ENCODE peak calls at places on chromosomes 11 and 22, in five cellular contexts. T is neuronal stem cell, O is MM.1S, S is hepatocyte, M is tibial artery. G is an unnamed sample. For H3K27me3 and H3K36me3, the result is how much of the 10 kb centered on the place peaks cover.

GRCh38 chr11:77287615-77288273 is 13.7 kb downstream of the GDPD4 start:
- DNase-seq in M (no peak), S (no peak), O (no peak), T (no peak), G (no peak)

GRCh38 chr22:30821381-30821780 is 126.7 kb downstream of the OSBP2 start:
- DNase-seq in O (no peak), M (no peak), S (no peak), T (no peak), G (no peak)

GRCh38 chr11:119721129-119722120 is 7.6 kb downstream of the NECTIN1 start:
- DNase-seq in S (no peak), O (no peak), T (peak), M (no peak), G (peak)

GRCh38 chr11:3984896-3985295 is 109.7 kb upstream of the RRM1 start:
- DNase-seq in M (no peak), T (peak), O (no peak), S (peak), G (peak)

GRCh38 chr11:120675171-120675570 is 163.6 kb downstream of the GRIK4 start:
- DNase-seq in O (no peak), S (peak), M (no peak), T (no peak), G (no peak)

GRCh38 chr22:35390933-35391332 is 9.0 kb upstream of the MCM5 start:
- DNase-seq in T (no peak), S (no peak), M (no peak), O (no peak), G (no peak)

GRCh38 chr22:39363751-39364484 is 14.1 kb downstream of the SYNGR1 start:
- DNase-seq in O (no peak), M (no peak), T (no peak), S (no peak), G (peak)

GRCh38 chr11:120298461-120298860 is 26.6 kb upstream of the TLCD5 start:
- DNase-seq in T (no peak), S (no peak), M (no peak), O (no peak), G (no peak)

GRCh38 chr11:17230867-17231851 is 23.4 kb upstream of the PIK3C2A start:
- DNase-seq in O (peak), T (no peak), M (no peak), S (no peak), G (no peak)

GRCh38 chr11:32056445-32056844 is 34.4 kb upstream of the RCN1 start:
- DNase-seq in O (no peak), M (no peak), S (no peak), T (no peak), G (no peak)

GRCh38 chr22:48422900-48423480 is 1404.7 kb downstream of the BRD1 start:
- DNase-seq in S (no peak), T (no peak), M (no peak), O (no peak), G (no peak)

GRCh38 chr11:43681543-43681942 is 1.0 kb downstream of the HSD17B12 start:
- DNase-seq in M (no peak), T (no peak), O (no peak), S (peak), G (no peak)

GRCh38 chr11:100004541-100004940 is 682.5 kb upstream of the ARHGAP42 start:
- DNase-seq in O (no peak), M (no peak), T (no peak), S (peak), G (no peak)

GRCh38 chr11:1921576-1922141 is 2.2 kb downstream of the TNNT3 start:
- DNase-seq in M (peak), T (no peak), O (no peak), S (no peak), G (peak)

GRCh38 chr11:2266586-2267305 is 3.6 kb downstream of the ASCL2 start:
- DNase-seq in O (no peak), T (no peak), S (no peak), M (no peak), G (no peak)

GRCh38 chr11:65133724-65134123 is 595 bp downstream of the SYVN1 start:
- DNase-seq in S (no peak), O (no peak), T (no peak), M (peak), G (no peak)

GRCh38 chr11:111586305-111586915 is 15.8 kb upstream of the SIK2 start:
- DNase-seq in O (peak), S (peak), T (no peak), M (no peak), G (peak)

GRCh38 chr22:19178065-19178658 is 374 bp downstream of the SLC25A1 start:
- DNase-seq in T (peak), M (no peak), O (peak), S (peak), G (peak)

GRCh38 chr22:33832558-33833151 is 87.6 kb downstream of the LARGE1 start:
- DNase-seq in M (no peak), S (no peak), T (no peak), O (no peak), G (no peak)

GRCh38 chr11:45926001-45926401 is 3.5 kb downstream of the LARGE2 start:
- DNase-seq in T (no peak), O (no peak), M (no peak), S (no peak), G (no peak)

GRCh38 chr22:46150615-46151423 is 493 bp downstream of the PPARA start:
- DNase-seq in T (peak), S (peak), O (peak), M (no peak), G (peak)

GRCh38 chr11:116446542-116446941 is 326.2 kb downstream of the BUD13 start:
- DNase-seq in M (no peak), O (no peak), T (no peak), S (no peak), G (no peak)

GRCh38 chr11:107293677-107294344 is 163.8 kb downstream of the CWF19L2 start:
- DNase-seq in S (no peak), T (no peak), O (no peak), M (no peak), G (no peak)
- H3K4me3 ChIP-seq in S (no peak), T (no peak), O (no peak), M (no peak), G (peak)

GRCh38 chr11:114082767-114083181 is 23.3 kb downstream of the ZBTB16 start:
- DNase-seq in T (no peak), O (no peak), M (no peak), S (no peak), G (no peak)
- H3K27me3 ChIP-seq in T (under half), O (under half), M (under half), S (under half), G (under half)

DNA sequence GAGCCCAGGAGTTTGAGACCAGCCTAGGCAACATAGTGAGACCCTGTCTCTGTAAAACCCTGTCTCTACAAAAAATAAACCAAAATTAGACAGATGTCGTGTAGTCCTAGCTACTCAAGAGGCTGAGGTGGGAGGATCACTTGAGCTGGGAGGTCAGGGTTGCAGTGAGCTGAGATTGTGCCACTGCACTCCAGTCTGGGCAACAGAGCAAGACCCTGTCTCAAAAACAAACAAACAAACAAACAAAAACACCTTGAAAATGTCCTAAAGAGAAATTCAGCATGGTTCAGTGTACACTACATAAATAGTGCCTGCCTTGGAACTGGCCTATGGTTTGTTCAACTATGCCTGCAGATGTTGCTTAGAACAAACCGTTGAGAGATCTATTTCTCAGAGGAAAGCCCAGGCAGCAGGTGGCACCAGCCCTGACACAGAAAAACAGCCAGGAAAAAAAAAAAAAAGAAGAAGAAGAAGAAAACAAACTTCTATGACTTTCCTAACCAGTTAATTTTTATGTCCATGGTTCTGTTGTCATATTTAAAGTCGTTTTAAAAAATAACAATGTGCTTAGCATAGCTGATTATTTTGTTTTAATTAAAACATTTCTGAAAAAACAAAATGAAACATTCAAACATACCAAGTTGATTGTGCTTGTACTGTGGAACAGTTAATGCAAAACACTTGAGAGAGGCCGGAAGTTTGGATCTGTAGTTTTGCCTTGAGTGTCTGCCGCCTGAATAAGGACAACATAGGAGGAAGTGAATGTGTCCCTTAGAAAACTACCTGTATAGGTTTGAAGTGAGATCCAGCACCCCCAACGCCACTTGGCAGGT is 5.4 kb downstream of the KREMEN1 start:
- DNase-seq in O (no peak), M (no peak), S (no peak), T (no peak), G (no peak)
- H3K36me3 ChIP-seq in O (under half), M (under half), S (under half), T (under half), G (under half)

GRCh38 chr11:107857550-107858216 is 904 bp downstream of the SLC35F2 start:
- DNase-seq in T (no peak), M (no peak), O (peak), S (no peak), G (no peak)
- H3K4me3 ChIP-seq in T (peak), M (peak), O (peak), S (peak), G (peak)

DNA sequence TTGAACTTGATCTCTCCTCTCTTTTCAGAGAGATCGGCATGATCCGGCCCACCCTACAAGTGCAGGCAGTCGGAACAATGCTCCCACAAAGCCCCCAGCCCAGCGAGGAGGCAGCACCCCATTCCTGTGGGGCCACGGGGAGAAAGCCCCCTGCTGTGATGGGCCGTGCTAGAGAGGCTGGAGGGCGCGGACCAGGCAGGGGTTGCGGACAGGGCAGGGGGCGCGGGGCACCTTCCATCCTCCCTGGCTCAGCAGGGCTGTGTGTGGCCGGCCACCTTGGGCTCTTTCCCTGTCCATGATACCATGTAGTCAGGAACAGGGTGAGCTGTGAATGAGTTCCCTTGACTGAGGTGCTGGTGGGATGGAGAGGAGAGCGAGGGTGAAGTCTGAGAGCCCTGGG is 379.8 kb downstream of the BRD1 start:
- DNase-seq in M (peak), T (no peak), O (no peak), S (no peak), G (peak)
- H3K27me3 ChIP-seq in M (under half), T (under half), O (under half), S (under half), G (under half)

DNA sequence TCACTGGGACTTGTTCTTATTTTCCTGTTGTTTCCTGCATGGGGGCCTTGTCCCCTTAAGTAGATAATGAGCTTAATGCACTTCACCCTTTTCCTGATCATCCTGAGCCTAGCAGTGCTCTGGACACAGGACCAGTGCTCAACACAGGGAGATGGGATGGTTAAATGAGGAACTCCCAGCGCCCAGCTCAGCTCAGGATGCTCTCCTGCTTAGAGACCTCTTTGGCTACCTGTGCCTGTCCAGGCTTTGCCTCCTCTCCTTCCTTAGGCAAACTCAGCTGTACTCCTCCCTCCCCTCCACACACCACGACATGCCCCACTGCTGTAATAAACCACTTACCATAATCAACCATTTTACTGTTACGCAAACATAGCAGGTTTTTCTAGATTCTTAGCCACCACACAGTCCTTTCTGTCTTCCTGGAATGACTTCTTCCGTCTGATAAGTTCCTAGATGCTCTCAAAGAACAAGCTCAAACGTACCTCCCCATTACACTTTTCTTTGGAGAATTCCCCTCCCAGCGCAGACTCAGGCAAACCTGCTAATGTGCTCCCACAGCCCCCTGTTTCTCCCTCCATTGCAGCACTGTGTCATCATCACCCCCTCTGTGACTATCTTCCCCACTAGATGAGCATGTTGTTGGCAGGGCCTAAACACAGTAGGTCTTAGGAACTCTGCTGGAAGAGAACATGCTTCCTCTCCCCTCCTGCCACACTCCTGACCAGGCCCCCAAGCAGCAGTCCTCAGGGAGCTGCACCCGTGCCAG is 113.6 kb downstream of the MICAL2 start:
- DNase-seq in S (peak), M (no peak), T (no peak), O (no peak), G (no peak)
- H3K36me3 ChIP-seq in S (under half), M (half or more), T (under half), O (under half), G (under half)

DNA sequence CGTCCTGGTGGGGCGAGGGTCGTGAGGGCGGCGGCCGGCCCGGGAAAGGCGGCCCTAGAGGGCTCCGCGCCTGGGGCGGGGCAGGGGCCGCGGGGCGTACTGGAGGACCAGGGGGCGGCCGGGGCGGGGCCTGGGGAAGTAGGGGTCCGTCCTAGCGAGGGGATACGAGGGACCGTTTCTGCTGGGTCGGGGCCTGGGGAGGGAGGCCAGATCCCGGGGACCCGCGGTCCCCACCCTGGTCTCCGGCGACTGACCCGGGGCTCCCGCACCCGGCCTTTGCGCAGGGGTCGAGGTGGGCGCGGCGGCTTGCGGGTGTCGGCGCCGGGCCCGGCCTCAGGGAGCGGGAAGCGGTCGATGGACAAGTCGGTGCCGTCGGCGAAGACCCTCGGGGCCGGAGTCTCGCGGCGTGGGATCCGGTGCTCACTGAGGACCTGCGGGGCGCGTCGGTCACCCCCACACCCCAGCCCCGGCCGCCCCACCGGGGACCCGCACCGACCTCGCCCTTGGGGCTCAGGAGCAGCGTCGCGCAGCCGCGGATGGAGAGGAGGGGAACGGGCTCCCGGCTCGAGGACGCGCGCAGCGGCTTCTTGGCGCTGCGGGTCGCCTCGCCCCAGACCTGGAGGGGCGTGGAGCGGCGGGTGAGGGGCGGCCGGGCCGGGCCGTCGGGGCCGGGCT is 4.9 kb downstream of the LMNTD2 start:
- DNase-seq in S (no peak), O (no peak), M (no peak), T (no peak), G (peak)
- H3K4me3 ChIP-seq in S (peak), O (peak), M (no peak), T (peak), G (peak)

DNA sequence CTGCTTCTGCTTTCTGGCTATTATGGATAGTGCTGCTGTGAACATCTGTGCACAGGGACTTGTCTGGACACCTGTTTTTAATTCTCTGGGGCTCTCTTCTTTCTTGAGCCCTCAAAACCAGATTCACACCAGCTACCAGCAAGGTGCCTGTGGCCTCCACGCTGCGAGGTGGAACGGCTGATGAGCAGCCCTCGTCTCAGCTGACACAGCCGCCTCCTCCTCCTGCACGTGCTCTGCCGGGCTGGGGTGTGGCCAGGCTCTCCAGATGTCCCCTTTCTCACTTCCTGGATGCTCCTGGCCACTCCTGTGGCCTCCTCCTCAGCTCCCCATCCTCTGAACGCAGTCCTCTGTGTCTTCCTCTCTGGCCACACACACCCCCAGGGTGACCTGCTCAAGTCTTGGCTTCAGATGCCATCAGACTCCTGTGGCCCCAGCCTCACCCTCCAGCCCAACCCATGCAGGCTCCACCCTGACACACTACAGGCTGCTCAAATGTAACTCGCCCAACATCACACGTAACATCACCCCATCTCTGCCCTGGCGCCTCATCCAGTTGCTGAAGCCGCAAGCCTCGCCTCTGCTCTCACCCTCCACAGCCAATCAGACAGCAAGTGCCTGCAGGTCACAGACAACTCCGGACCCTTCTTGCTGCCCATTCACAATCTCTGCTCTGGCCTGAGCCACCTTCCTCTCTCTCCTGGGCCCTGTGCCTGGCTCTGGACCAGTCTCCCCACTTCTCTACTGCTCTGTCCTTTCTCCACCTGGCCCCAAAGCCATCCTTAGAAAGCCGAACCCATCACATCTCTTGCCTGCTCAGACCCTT is 333.6 kb downstream of the CTTN start:
- DNase-seq in O (no peak), S (no peak), M (no peak), T (no peak), G (peak)
- H3K27me3 ChIP-seq in O (half or more), S (under half), M (under half), T (under half), G (under half)

G was measured in H7.